ENCODE peak calls at places on chromosomes 2 and 18, in seven cellular contexts. Y is GM23338, X is PC-9, C is kidney, A is ovary, L is SJSA1, E is IMR-90. T is an unnamed sample. For H3K36me3, the result is how much of the 10 kb centered on the place peaks cover.

GRCh38 chr2:71655498-71655897 is 202.1 kb downstream of the DYSF start:
- DNase-seq in E (no peak), L (no peak), X (no peak), Y (no peak), A (no peak), C (no peak), T (no peak)

GRCh38 chr2:121898483-121898882 is 143.0 kb downstream of the TSN start:
- DNase-seq in Y (no peak), X (no peak), A (no peak), L (no peak), C (no peak), E (peak), T (no peak)

GRCh38 chr18:46042571-46043123 is 29.4 kb downstream of the PSTPIP2 start:
- DNase-seq in Y (peak), A (no peak), X (peak), E (peak), C (no peak), L (peak), T (no peak)

GRCh38 chr2:12619975-12620374 is 96.8 kb upstream of the TRIB2 start:
- DNase-seq in A (no peak), L (no peak), E (peak), C (no peak), Y (no peak), X (peak), T (no peak)

GRCh38 chr2:12587228-12587627 is 129.5 kb upstream of the TRIB2 start:
- DNase-seq in L (no peak), E (no peak), Y (no peak), C (no peak), A (no peak), X (no peak), T (no peak)

GRCh38 chr2:230933521-230934180 is 8.6 kb upstream of the GPR55 start:
- DNase-seq in L (peak), Y (no peak), A (no peak), C (no peak), X (no peak), E (no peak), T (peak)

GRCh38 chr2:214193943-214194342 is 216.9 kb upstream of the VWC2L start:
- DNase-seq in Y (no peak), L (no peak), X (no peak), C (no peak), A (no peak), E (peak), T (no peak)

GRCh38 chr2:215573495-215573894 is 137.6 kb upstream of the FN1 start:
- DNase-seq in C (no peak), X (no peak), L (no peak), E (no peak), Y (no peak), A (no peak), T (no peak)

GRCh38 chr2:214569419-214570035 is 158.7 kb downstream of the VWC2L start:
- DNase-seq in A (no peak), Y (no peak), L (no peak), E (no peak), C (no peak), X (no peak), T (no peak)

GRCh38 chr2:240069846-240070245 is 16.5 kb upstream of the OR6B3 start:
- DNase-seq in E (no peak), X (no peak), C (no peak), L (no peak), Y (no peak), A (no peak), T (no peak)

GRCh38 chr2:73156539-73157124 is 43.9 kb upstream of the RAB11FIP5 start:
- DNase-seq in A (peak), L (peak), X (peak), C (peak), Y (peak), E (peak), T (peak)

GRCh38 chr2:138956116-138956515 is 175.9 kb upstream of the NXPH2 start:
- DNase-seq in X (no peak), A (no peak), E (no peak), Y (peak), C (no peak), L (no peak), T (no peak)

GRCh38 chr2:208872591-208872990 is 466.0 kb downstream of the PTH2R start:
- DNase-seq in Y (no peak), A (no peak), X (no peak), C (no peak), L (no peak), E (no peak), T (no peak)

GRCh38 chr2:103986001-103986400 is 867.9 kb upstream of the POU3F3 start:
- DNase-seq in C (no peak), E (no peak), X (no peak), A (no peak), L (no peak), Y (peak), T (no peak)

GRCh38 chr2:149355712-149356422 is 25.5 kb downstream of the LYPD6 start:
- DNase-seq in L (no peak), E (no peak), A (no peak), X (no peak), Y (no peak), C (no peak), T (no peak)

DNA sequence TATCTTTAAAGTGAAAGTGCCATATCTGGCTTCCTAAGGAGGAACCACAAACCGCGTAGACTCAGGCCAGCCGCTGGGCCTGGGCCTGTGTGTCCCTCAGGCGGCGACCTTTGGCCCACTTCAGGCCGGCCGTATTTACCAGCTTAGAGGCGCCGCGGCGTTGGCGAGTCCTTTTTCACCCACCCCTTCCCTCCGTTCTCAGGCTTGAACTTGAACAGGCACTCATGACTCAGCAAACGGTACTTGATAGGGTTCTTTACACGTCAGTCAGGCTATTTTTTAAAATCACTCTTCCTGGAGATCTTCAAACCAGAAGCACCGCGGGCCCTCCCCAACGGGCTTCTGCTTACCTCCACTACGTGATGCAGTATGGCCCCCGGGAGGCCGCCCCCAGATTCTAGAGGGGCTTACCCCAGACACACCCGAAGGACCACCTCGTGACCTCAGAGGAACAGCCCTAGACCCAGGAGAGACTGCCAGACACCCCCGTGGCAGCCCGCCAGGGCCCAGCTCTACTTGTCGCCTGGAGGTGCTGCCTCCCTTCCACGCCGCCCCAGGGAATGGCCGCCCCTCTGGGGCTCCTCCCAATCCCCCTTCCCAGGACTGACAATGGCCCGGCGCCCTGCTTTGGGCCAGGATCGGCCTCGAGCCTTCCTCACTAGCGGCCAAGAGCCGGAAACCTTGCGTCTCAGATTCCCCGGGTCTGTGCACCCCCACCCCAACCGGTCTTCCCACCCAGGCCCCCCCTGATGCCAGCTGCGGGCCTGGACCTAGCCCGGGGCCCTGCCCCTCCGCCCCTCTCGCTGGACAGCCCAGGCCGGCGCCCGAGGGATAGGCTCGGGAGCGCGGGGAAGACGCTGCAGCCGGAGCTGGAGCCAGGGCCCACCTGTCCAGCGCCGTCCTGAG is 33.8 kb upstream of the IMPA2 start:
- DNase-seq in C (peak), A (peak), X (peak), Y (peak), E (peak), L (peak), T (peak)
- H3K4me3 ChIP-seq in C (peak), A (peak), X (peak), Y (peak), E (no peak), L (peak), T (peak)

GRCh38 chr2:105287692-105288091 is 41.8 kb downstream of the TGFBRAP1 start:
- DNase-seq in Y (peak), C (no peak), E (peak), A (no peak), X (peak), L (no peak), T (peak)
- H3K36me3 ChIP-seq in Y (under half), C (under half), E (under half), A (under half), X (under half), L (half or more), T (under half)

GRCh38 chr2:219648963-219649362 is 21.5 kb downstream of the SLC4A3 start:
- DNase-seq in C (no peak), X (no peak), L (no peak), E (no peak), A (no peak), Y (no peak), T (no peak)

GRCh38 chr2:219656523-219656922 is 29.1 kb downstream of the SLC4A3 start:
- DNase-seq in X (no peak), A (no peak), Y (no peak), L (no peak), C (no peak), E (peak), T (no peak)

GRCh38 chr2:219645631-219646527 is 18.4 kb downstream of the SLC4A3 start:
- DNase-seq in A (peak), X (no peak), E (peak), C (peak), L (peak), Y (peak), T (no peak)

GRCh38 chr2:219644801-219645480 is 17.5 kb downstream of the SLC4A3 start:
- DNase-seq in E (no peak), C (peak), X (no peak), Y (no peak), L (no peak), A (peak), T (no peak)

DNA sequence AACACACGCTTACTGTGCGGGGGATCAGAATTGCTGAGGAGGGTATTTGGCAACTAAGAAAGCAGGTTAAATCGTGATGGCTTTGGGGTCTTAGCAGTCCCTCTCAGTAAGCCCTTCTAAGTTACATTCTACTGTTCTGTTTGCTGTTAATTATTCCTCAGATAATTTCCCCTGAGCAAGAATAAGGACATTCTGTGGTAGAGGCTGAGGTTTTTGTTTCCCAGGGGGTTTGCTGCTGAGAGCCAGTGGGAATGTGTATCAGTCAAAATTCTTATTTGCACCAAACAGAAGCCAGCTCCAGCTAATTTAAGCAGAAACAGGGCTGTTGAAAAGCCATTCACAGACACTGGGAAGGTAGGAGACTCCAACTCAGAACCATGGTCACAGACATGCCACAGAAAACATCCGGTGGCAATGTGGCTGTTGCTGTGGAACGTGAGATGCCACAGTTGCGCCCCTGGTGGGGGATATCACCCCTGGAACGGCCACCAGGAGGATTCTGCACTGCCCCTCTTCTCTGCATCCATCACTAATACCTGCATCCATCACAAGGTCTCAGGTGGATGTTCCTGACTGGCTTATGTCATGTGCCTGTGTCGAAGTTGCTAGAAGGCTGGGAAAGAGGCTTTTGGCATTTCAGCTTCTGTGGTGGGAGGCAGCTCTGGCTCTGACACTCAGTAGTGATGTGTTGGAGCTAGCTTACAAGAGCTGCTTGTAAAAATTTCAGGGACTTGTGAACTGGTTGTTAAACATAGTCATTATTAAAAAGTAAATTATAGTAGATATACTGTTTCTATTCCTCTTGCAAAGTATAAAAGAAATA is 23.2 kb downstream of the SLC4A3 start:
- DNase-seq in L (peak), Y (no peak), E (no peak), A (no peak), X (no peak), C (no peak), T (no peak)
- H3K4me3 ChIP-seq in L (no peak), Y (no peak), E (no peak), A (no peak), X (no peak), C (no peak), T (no peak)

DNA sequence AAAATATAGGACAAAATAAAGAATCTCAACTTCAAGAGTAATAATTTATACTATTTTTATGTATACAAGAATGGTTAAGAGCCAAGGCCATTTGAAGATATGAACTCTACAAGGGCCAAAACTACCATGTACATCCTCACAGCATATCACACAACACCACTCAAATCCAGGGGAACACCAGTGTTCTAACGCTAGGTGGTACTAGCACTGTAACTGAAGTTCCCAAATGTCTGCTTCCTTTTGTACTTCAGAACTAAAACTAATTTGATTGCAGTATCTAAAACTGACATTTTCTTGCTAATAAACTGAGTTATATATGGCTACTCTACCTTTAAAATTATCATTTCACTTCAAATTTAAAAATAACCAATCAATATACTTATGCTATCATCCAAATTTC is 47.0 kb downstream of the REV1 start:
- DNase-seq in Y (peak), L (no peak), X (no peak), A (no peak), C (no peak), E (peak), T (peak)
- H3K36me3 ChIP-seq in Y (under half), L (under half), X (under half), A (under half), C (under half), E (under half), T (under half)

GRCh38 chr2:189253841-189254240 is 74.3 kb upstream of the COL5A2 start:
- DNase-seq in E (no peak), X (no peak), A (no peak), C (no peak), Y (no peak), L (no peak), T (no peak)
- H3K4me3 ChIP-seq in E (no peak), X (no peak), A (no peak), C (no peak), Y (no peak), L (no peak), T (no peak)

GRCh38 chr2:17768894-17769293 is 15.0 kb downstream of the GEN1 start:
- DNase-seq in C (no peak), L (no peak), Y (no peak), E (no peak), A (no peak), X (no peak), T (no peak)

GRCh38 chr2:17759805-17760204 is 5.9 kb downstream of the GEN1 start:
- DNase-seq in Y (no peak), L (no peak), A (no peak), X (no peak), C (no peak), E (no peak), T (no peak)

GRCh38 chr2:17765423-17765822 is 11.5 kb downstream of the GEN1 start:
- DNase-seq in E (no peak), Y (no peak), C (no peak), L (no peak), X (no peak), A (no peak), T (no peak)

GRCh38 chr2:17762457-17762856 is 8.5 kb downstream of the GEN1 start:
- DNase-seq in X (no peak), E (no peak), L (no peak), Y (no peak), C (no peak), A (no peak), T (no peak)

GRCh38 chr2:17763641-17764333 is 9.8 kb downstream of the GEN1 start:
- DNase-seq in L (no peak), Y (no peak), X (no peak), A (no peak), E (no peak), C (no peak), T (no peak)
- H3K36me3 ChIP-seq in L (half or more), Y (under half), X (under half), A (under half), E (under half), C (under half), T (under half)

GRCh38 chr2:161243312-161243711 is 64.9 kb upstream of the PSMD14 start:
- DNase-seq in C (no peak), L (no peak), X (no peak), Y (peak), E (no peak), A (no peak), T (no peak)
- H3K4me3 ChIP-seq in C (no peak), L (no peak), X (peak), Y (no peak), E (no peak), A (no peak), T (no peak)

GRCh38 chr2:86022661-86023365 is 82.9 kb downstream of the POLR1A start:
- DNase-seq in L (no peak), X (no peak), A (no peak), C (no peak), Y (no peak), E (no peak), T (no peak)
- H3K36me3 ChIP-seq in L (under half), X (under half), A (under half), C (under half), Y (under half), E (under half), T (under half)

DNA sequence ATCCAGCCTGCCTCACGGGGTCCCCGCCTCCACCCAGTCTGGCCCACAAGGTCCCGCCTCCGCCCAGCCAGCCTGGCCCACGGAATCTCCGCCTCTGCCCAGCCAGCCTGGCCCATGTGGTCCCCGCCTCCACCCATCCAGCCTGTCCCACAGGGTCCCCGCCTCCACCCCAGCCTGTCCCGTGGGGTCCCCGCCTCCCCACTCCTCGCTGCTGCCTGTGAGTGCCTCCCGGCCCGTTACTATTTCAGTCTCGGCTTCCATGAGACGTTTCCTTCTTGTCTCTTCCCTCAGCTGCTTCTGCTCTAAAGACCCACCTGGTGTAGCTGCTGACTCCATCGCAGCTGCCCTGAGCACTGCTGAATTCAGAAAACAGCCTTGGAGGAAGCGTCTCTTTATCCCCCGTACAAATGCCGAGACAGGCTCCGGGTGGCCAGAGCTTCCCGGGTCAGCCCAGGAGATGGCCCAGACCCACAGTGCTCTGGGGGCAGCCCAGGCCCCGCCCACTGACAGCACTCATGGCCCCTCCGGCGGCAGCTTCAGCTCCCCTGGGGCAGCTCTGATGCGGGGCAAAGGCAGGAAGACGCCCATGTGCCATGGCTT is 69.8 kb downstream of the NFATC1 start:
- DNase-seq in L (peak), C (peak), E (no peak), A (no peak), X (no peak), Y (peak), T (peak)
- H3K4me3 ChIP-seq in L (peak), C (no peak), E (no peak), A (no peak), X (no peak), Y (no peak), T (no peak)

DNA sequence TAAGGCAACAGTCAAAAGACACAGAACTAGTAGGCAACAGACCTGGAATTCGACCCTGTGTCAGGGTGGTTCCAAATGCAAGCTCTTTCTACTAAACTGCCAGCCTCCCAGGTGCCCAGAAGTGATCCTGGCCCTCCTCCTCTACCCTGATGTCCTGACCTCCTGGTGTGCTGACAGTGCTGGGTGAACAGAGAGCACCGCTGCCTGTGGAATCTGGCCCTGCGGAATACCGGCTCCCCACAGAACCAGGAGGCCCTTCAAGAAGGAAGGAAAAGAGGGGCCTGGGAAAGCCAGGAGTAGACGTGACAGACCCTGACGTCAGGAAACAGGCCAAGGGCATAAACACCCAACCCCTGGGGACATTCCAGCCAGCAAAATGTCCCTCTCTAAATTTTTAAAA is 120.3 kb downstream of the NOL10 start:
- DNase-seq in L (no peak), A (no peak), X (no peak), E (no peak), Y (no peak), C (no peak), T (no peak)
- H3K36me3 ChIP-seq in L (under half), A (under half), X (under half), E (under half), Y (under half), C (under half), T (under half)

T was measured in H7.